ENCODE peak calls at places on chromosomes 6 and 20, in six cellular contexts. T is DND-41, E is mesenchymal stem cell, Q is IMR-90, R is HCT116, G is hepatocyte. B is an unnamed sample.

GRCh38 chr6:169556758-169557505 is 144.9 kb downstream of the WDR27 start:
- DNase-seq in G (no peak), Q (no peak), R (no peak), T (no peak), E (no peak), B (no peak)

GRCh38 chr6:54102239-54102638 is 9.0 kb upstream of the MLIP start:
- DNase-seq in R (no peak), Q (no peak), G (no peak), E (no peak), T (no peak), B (no peak)

GRCh38 chr6:39048481-39049399 is at the start of gene GLP1R:
- DNase-seq in T (peak; percentile 56), Q (no peak), G (peak; percentile 42), E (no peak), R (no peak), B (peak; percentile 61)

GRCh38 chr20:21936720-21937380 is 231.4 kb downstream of the PAX1 start:
- DNase-seq in Q (no peak), R (no peak), G (no peak), T (no peak), E (no peak), B (peak; percentile 2)

GRCh38 chr6:154156135-154156948 is 117.3 kb downstream of the OPRM1 start:
- DNase-seq in T (peak; percentile 58), Q (peak; percentile 45), G (peak; percentile 43), R (peak; percentile 52), E (peak; percentile 30), B (peak; percentile 58)

GRCh38 chr20:21145424-21145823 is 19.5 kb downstream of the KIZ start:
- DNase-seq in T (no peak), R (no peak), E (no peak), Q (no peak), G (no peak), B (no peak)

GRCh38 chr6:53437557-53438202 is 88.9 kb upstream of the ELOVL5 start:
- DNase-seq in G (peak; percentile 82), R (peak; percentile 67), E (peak; percentile 88), Q (peak; percentile 91), T (peak; percentile 35), B (peak; percentile 61)

GRCh38 chr20:20003088-20003954 is 13.8 kb upstream of the NAA20 start:
- DNase-seq in R (no peak), Q (peak; percentile 40), E (no peak), G (no peak), T (no peak), B (no peak)

GRCh38 chr6:139647001-139647400 is 272.6 kb upstream of the CITED2 start:
- DNase-seq in T (no peak), E (peak; percentile 17), G (no peak), R (no peak), Q (peak; percentile 24), B (no peak)

GRCh38 chr20:59643616-59644061 is 39.3 kb downstream of the PHACTR3 start:
- DNase-seq in Q (no peak), R (no peak), T (no peak), G (no peak), E (no peak), B (no peak)

GRCh38 chr20:11905460-11906150 is 12.1 kb upstream of the BTBD3 start:
- DNase-seq in R (no peak), E (no peak), Q (peak; percentile 29), T (no peak), G (peak; percentile 26), B (peak; percentile 48)

GRCh38 chr20:20593447-20594170 is 118.8 kb downstream of the RALGAPA2 start:
- DNase-seq in Q (peak; percentile 65), G (peak; percentile 73), T (peak; percentile 30), E (peak; percentile 75), R (peak; percentile 18), B (peak; percentile 87)

GRCh38 chr6:100427452-100427851 is 37.3 kb downstream of the SIM1 start:
- DNase-seq in Q (no peak), G (no peak), T (no peak), R (no peak), E (no peak), B (no peak)

GRCh38 chr6:3337521-3338350 is 79.0 kb downstream of the PSMG4 start:
- DNase-seq in E (peak; percentile 71), R (no peak), T (no peak), Q (peak; percentile 56), G (peak; percentile 40), B (no peak)

GRCh38 chr6:139109558-139109957 is 25.3 kb upstream of the HECA start:
- DNase-seq in R (peak; percentile 32), G (peak; percentile 41), E (peak; percentile 28), Q (peak; percentile 12), T (peak; percentile 51), B (peak; percentile 54)

GRCh38 chr20:47925603-47926002 is 140.3 kb upstream of the SULF2 start:
- DNase-seq in E (no peak), G (no peak), R (no peak), T (no peak), Q (no peak), B (no peak)

GRCh38 chr6:41232667-41233066 is 4.5 kb downstream of the TREML4 start:
- DNase-seq in R (no peak), Q (no peak), T (no peak), E (no peak), G (no peak), B (no peak)

GRCh38 chr20:42742926-42743325 is 446.8 kb downstream of the PTPRT start:
- DNase-seq in E (no peak), G (no peak), R (no peak), T (no peak), Q (no peak), B (peak; percentile 20)

GRCh38 chr6:129312865-129313264 is 397.1 kb downstream of the ARHGAP18 start:
- DNase-seq in T (no peak), Q (peak; percentile 78), G (no peak), E (peak; percentile 14), R (peak; percentile 36), B (no peak)

DNA sequence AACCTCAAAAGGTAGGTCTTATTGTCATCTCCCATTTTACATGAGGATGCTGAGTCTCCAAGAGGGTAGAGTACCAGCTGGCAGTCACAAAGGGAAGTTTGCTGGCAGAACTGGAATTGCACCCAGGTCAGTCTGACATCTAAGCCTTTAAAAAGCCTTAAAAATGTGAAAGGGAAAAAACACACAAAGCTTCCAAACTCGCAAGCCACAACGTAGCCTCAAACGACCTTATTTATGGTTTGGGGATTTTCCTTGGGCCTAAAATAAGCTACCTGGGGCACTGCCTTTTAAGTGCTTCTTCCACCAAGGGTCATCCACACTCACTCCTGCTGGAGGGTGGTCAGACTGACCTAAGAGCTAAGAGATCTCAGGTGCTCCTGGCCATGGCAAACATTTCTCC is 2.1 kb downstream of the MBOAT1 start:
- DNase-seq in Q (no peak), E (no peak), G (no peak), R (no peak), T (no peak), B (no peak)
- H3K4me3 ChIP-seq in Q (no peak overlapping the region), E (no peak overlapping the region), G (no peak overlapping the region), R (no peak overlapping the region), T (no peak overlapping the region), B (no peak overlapping the region)

GRCh38 chr6:18352842-18353241 is 34.3 kb upstream of the RNF144B start:
- DNase-seq in R (no peak), E (no peak), G (no peak), T (no peak), Q (no peak), B (no peak)

GRCh38 chr6:18350271-18350670 is 36.9 kb upstream of the RNF144B start:
- DNase-seq in R (no peak), E (no peak), G (no peak), Q (no peak), T (no peak), B (no peak)

GRCh38 chr6:18350728-18351127 is 36.4 kb upstream of the RNF144B start:
- DNase-seq in G (no peak), T (no peak), R (no peak), Q (no peak), E (no peak), B (no peak)

GRCh38 chr6:18352001-18352400 is 35.1 kb upstream of the RNF144B start:
- DNase-seq in Q (peak; percentile 35), G (no peak), E (no peak), R (no peak), T (no peak), B (no peak)

GRCh38 chr6:18349350-18349749 is 37.8 kb upstream of the RNF144B start:
- DNase-seq in Q (no peak), R (no peak), E (no peak), T (no peak), G (no peak), B (no peak)
- H3K4me1 ChIP-seq in Q (peaks cover 4% of the 10 kb centered on the region), R (no peaks in the 10 kb centered on the region), E (peaks cover 2% of the 10 kb centered on the region), T (no peaks in the 10 kb centered on the region), G (no peaks in the 10 kb centered on the region), B (peaks cover 5% of the 10 kb centered on the region)

GRCh38 chr20:2084703-2085102 is 16.9 kb upstream of the STK35 start:
- DNase-seq in G (no peak), T (no peak), R (no peak), Q (no peak), E (no peak), B (no peak)
- H2AFZ ChIP-seq in G (no peak overlapping the region), T (no peak overlapping the region), R (no peak overlapping the region), Q (no peak overlapping the region), E (no peak overlapping the region), B (no peak overlapping the region)

GRCh38 chr6:144797881-144798589 is 512.9 kb downstream of the UTRN start:
- DNase-seq in G (no peak), E (peak; percentile 36), Q (peak; percentile 67), T (no peak), R (peak; percentile 77), B (no peak)
- H3K4me3 ChIP-seq in G (no peak overlapping the region), E (no peak overlapping the region), Q (no peak overlapping the region), T (no peak overlapping the region), R (no peak overlapping the region), B (no peak overlapping the region)

GRCh38 chr20:50715694-50716093 is 15.7 kb upstream of the PARD6B start:
- DNase-seq in R (no peak), Q (no peak), E (no peak), T (no peak), G (no peak), B (no peak)

GRCh38 chr20:50710492-50711063 is 19.2 kb upstream of the RIPOR3 start:
- DNase-seq in T (no peak), R (no peak), Q (peak; percentile 45), E (peak; percentile 39), G (no peak), B (no peak)

GRCh38 chr20:50713677-50714101 is 17.7 kb upstream of the PARD6B start:
- DNase-seq in R (no peak), G (peak; percentile 59), T (no peak), E (no peak), Q (peak; percentile 61), B (peak; percentile 49)

GRCh38 chr20:50711113-50711825 is 19.9 kb upstream of the RIPOR3 start:
- DNase-seq in G (no peak), Q (no peak), R (no peak), T (no peak), E (no peak), B (no peak)

DNA sequence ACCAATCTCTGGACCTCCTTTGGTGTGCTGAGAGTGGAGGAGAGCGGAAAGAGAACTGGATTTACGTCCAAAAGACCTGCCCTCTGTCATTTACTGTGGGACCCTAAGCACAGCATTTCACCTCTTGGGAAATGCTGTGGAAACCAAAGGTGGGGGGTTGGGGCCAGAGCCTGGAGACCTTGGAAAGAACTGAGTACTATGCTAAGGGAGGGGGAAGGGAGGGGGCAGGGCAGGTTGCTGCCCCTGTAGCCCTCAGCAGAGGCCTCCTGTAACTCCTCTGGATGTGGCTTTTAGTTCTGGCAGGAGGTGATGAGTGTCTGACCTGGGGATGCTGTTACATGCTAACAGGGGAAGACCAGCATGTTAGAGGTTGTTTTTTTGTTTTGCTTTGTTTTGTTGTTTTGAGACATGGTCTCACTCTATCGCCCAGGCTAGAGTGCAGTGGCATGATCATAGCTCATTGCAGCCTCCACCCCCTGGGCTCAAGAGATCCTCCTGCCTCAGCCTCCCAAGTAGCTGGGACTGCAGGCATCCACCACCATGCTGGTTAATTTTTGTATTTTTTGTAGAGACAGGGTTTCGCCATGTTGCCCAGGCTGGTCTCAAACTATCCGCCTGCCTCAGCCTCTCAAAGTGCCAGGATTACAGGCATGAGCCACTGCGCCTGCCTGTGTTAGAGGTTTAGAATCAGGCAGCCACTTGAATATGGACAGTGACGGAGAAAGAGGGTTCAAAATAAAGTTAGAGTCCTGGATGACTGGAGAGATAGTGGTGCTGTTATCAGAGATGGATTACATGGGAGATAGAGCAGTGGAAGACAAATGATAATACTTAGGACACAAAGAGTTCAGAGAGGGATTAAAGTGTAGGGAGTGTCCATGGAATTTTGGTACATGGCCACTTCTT is 18.4 kb upstream of the PARD6B start:
- DNase-seq in Q (no peak), T (no peak), E (no peak), G (no peak), R (no peak), B (no peak)
- H3K4me1 ChIP-seq in Q (peaks cover 15% of the 10 kb centered on the region), T (no peaks in the 10 kb centered on the region), E (peaks cover 6% of the 10 kb centered on the region), G (peaks cover 9% of the 10 kb centered on the region), R (peaks cover 37% of the 10 kb centered on the region), B (no peaks in the 10 kb centered on the region)